ENCODE peak calls at places on chromosomes 12 and 14, in seven cellular contexts. X is foreskin fibroblast; G is T-cell; U is GM20000; C is HuH-7; E is stimulated activated CD8-positive, alpha-beta memory T cell treated with anti-CD3 and anti-CD28 coated beads, Interleukin-7, amount 100 ng/mL, for 4 hours; M is NCI-H510A. W is an unnamed sample.

GRCh38 chr12:73867147-73867546 is 670.5 kb upstream of the ATXN7L3B start:
- DNase-seq in X (no peak), G (no peak), U (no peak), C (no peak), E (no peak), M (no peak), W (no peak)

GRCh38 chr12:97745406-97746101 is 282.9 kb downstream of the RMST start:
- DNase-seq in X (no peak), G (no peak), U (no peak), C (no peak), E (no peak), M (no peak), W (no peak)

GRCh38 chr14:33602396-33602795 is 348.5 kb downstream of the EGLN3 start:
- DNase-seq in X (no peak), G (no peak), U (no peak), C (no peak), E (no peak), M (no peak), W (peak; percentile 45)

GRCh38 chr14:65239897-65240296 is 137.6 kb upstream of the MAX start:
- DNase-seq in X (no peak), G (no peak), U (no peak), C (no peak), E (no peak), M (no peak), W (no peak)

GRCh38 chr12:3544296-3544965 is 53.4 kb downstream of the PRMT8 start:
- DNase-seq in X (no peak), G (no peak), U (no peak), C (no peak), E (no peak), M (peak; percentile 61), W (no peak)

GRCh38 chr12:32135967-32136366 is 29.3 kb downstream of the BICD1 start:
- DNase-seq in X (no peak), G (no peak), U (no peak), C (peak; percentile 36), E (no peak), M (no peak), W (no peak)

GRCh38 chr12:15278816-15279658 is 43.3 kb upstream of the PTPRO start:
- DNase-seq in X (peak; percentile 86), G (peak; percentile 2), U (no peak), C (no peak), E (no peak), M (peak; percentile 42), W (peak; percentile 34)

GRCh38 chr12:77323778-77324415 is 258.5 kb upstream of the E2F7 start:
- DNase-seq in X (no peak), G (no peak), U (no peak), C (no peak), E (no peak), M (no peak), W (no peak)

GRCh38 chr14:103899316-103899715 is 28.9 kb upstream of the TDRD9 start:
- DNase-seq in X (no peak), G (no peak), U (no peak), C (no peak), E (no peak), M (no peak), W (no peak)

GRCh38 chr12:43004908-43005307 is 415.4 kb upstream of the PRICKLE1 start:
- DNase-seq in X (no peak), G (no peak), U (no peak), C (no peak), E (no peak), M (no peak), W (no peak)

GRCh38 chr12:1922075-1922709 is 3.7 kb upstream of the CACNA2D4 start:
- DNase-seq in X (no peak), G (no peak), U (peak; percentile 13), C (peak; percentile 73), E (no peak), M (no peak), W (no peak)

GRCh38 chr12:107200394-107200793 is 107.0 kb upstream of the CRY1 start:
- DNase-seq in X (peak; percentile 16), G (no peak), U (no peak), C (no peak), E (no peak), M (no peak), W (peak; percentile 65)

GRCh38 chr14:55271572-55272414 is 572 bp downstream of the FBXO34 start:
- DNase-seq in X (peak; percentile 70), G (peak; percentile 29), U (peak; percentile 86), C (peak; percentile 84), E (peak; percentile 34), M (peak; percentile 78), W (peak; percentile 71)

GRCh38 chr12:23566133-23566532 is 383.3 kb downstream of the SOX5 start:
- DNase-seq in X (no peak), G (no peak), U (no peak), C (no peak), E (no peak), M (no peak), W (no peak)

GRCh38 chr12:48810817-48811453 is 7.4 kb upstream of the CACNB3 start:
- DNase-seq in X (peak; percentile 92), G (no peak), U (no peak), C (no peak), E (no peak), M (no peak), W (peak; percentile 90)

GRCh38 chr14:68682166-68683103 is 110.4 kb downstream of the ZFP36L1 start:
- DNase-seq in X (peak; percentile 97), G (peak; percentile 6), U (peak; percentile 49), C (no peak), E (peak; percentile 28), M (no peak), W (peak; percentile 97)

GRCh38 chr12:133129368-133130037 is 571 bp downstream of the ZNF891 start:
- DNase-seq in X (no peak), G (no peak), U (no peak), C (no peak), E (no peak), M (no peak), W (peak; percentile 56)

GRCh38 chr14:68373124-68373646 is 419.7 kb downstream of the ZFP36L1 start:
- DNase-seq in X (no peak), G (no peak), U (no peak), C (no peak), E (no peak), M (no peak), W (no peak)

GRCh38 chr12:50174971-50175715 is 8.0 kb upstream of the CERS5 start:
- DNase-seq in X (peak; percentile 59), G (peak; percentile 15), U (peak; percentile 22), C (peak; percentile 27), E (no peak), M (no peak), W (peak; percentile 89)

GRCh38 chr12:92721130-92721529 is 18.3 kb downstream of the PLEKHG7 start:
- DNase-seq in X (no peak), G (no peak), U (no peak), C (no peak), E (no peak), M (no peak), W (peak; percentile 49)

GRCh38 chr12:89573081-89573810 is 47.4 kb upstream of the POC1B start:
- DNase-seq in X (peak; percentile 25), G (no peak), U (no peak), C (no peak), E (no peak), M (no peak), W (no peak)

W was measured in choroid plexus epithelial cell.